ENCODE peak calls at places on chromosome 22, in eight cellular contexts. H is pancreas, V is left lung, R is heart right ventricle, N is mammary epithelial cell, C is IMR-90, B is esophagus muscularis mucosa, U is fibroblast of lung. K is an unnamed sample.

GRCh38 chr22:17903564-17904295 is 120.6 kb downstream of the MICAL3 start:
- DNase-seq in H (no peak), V (peak), R (no peak), N (no peak), C (no peak), B (no peak), U (no peak), K (no peak)

GRCh38 chr22:38032681-38033521 is 24.3 kb upstream of the PICK1 start:
- DNase-seq in H (no peak), V (peak), R (no peak), N (no peak), C (peak), B (no peak), U (peak), K (no peak)

GRCh38 chr22:19783531-19784395 is 23.2 kb downstream of the TBX1 start:
- DNase-seq in H (peak), V (peak), R (no peak), N (no peak), C (no peak), B (no peak), U (no peak), K (no peak)

GRCh38 chr22:37546436-37547248 is 13.6 kb upstream of the CDC42EP1 start:
- DNase-seq in H (peak), V (peak), R (peak), N (no peak), C (peak), B (no peak), U (peak), K (no peak)

GRCh38 chr22:34108168-34108567 is 187.9 kb upstream of the LARGE1 start:
- DNase-seq in H (no peak), V (no peak), R (no peak), N (no peak), C (no peak), B (no peak), U (no peak), K (no peak)

GRCh38 chr22:49971232-49972162 is 10.9 kb downstream of the PIM3 start:
- DNase-seq in H (peak), V (peak), R (peak), N (no peak), C (no peak), B (no peak), U (peak), K (no peak)

GRCh38 chr22:29702025-29702930 is 17.5 kb upstream of the CABP7 start:
- DNase-seq in H (no peak), V (peak), R (no peak), N (no peak), C (peak), B (no peak), U (no peak), K (peak)

GRCh38 chr22:25357056-25357455 is 137.6 kb downstream of the CRYBB2 start:
- DNase-seq in H (no peak), V (no peak), R (no peak), N (no peak), C (no peak), B (no peak), U (no peak), K (no peak)

GRCh38 chr22:49812838-49813237 is 14.8 kb downstream of the BRD1 start:
- DNase-seq in H (no peak), V (peak), R (no peak), N (no peak), C (peak), B (no peak), U (peak), K (no peak)

GRCh38 chr22:33438273-33438672 is 380.1 kb upstream of the SYN3 start:
- DNase-seq in H (no peak), V (no peak), R (no peak), N (peak), C (peak), B (no peak), U (peak), K (no peak)

GRCh38 chr22:39938509-39938908 is 21.7 kb upstream of the TMA7B start:
- DNase-seq in H (no peak), V (no peak), R (no peak), N (peak), C (no peak), B (no peak), U (no peak), K (no peak)
- H3K27ac ChIP-seq in H (no peak), V (no peak), R (no peak), N (no peak), C (no peak), B (no peak), U (no peak), K (no peak)

GRCh38 chr22:43922123-43922522 is 1.5 kb upstream of the PNPLA3 start:
- DNase-seq in H (no peak), V (no peak), R (no peak), N (no peak), C (no peak), B (no peak), U (no peak), K (no peak)
- TF ChIP-seq CTCF in H (no peak), V (no peak), R (no peak), N (no peak), C (no peak), B (no peak), U (no peak), K (peak)

GRCh38 chr22:41909290-41910049 is 5.4 kb downstream of the SHISA8 start:
- DNase-seq in H (no peak), V (no peak), R (no peak), N (no peak), C (no peak), B (no peak), U (no peak), K (no peak)
- H3K4me3 ChIP-seq in H (no peak), V (no peak), R (peak), N (no peak), C (no peak), B (peak), U (no peak), K (no peak)

GRCh38 chr22:45731041-45731797 is 59.6 kb downstream of the ATXN10 start:
- DNase-seq in H (no peak), V (no peak), R (no peak), N (peak), C (peak), B (no peak), U (peak), K (no peak)
- H3K27ac ChIP-seq in H (no peak), V (no peak), R (no peak), N (peak), C (no peak), B (no peak), U (no peak), K (no peak)

GRCh38 chr22:22460635-22461034 is 47.9 kb downstream of the ZNF280B start:
- DNase-seq in H (no peak), V (no peak), R (no peak), N (no peak), C (no peak), B (no peak), U (no peak), K (no peak)
- TF ChIP-seq CTCF in H (no peak), V (no peak), R (no peak), N (peak), C (peak), B (no peak), U (no peak), K (peak)

DNA sequence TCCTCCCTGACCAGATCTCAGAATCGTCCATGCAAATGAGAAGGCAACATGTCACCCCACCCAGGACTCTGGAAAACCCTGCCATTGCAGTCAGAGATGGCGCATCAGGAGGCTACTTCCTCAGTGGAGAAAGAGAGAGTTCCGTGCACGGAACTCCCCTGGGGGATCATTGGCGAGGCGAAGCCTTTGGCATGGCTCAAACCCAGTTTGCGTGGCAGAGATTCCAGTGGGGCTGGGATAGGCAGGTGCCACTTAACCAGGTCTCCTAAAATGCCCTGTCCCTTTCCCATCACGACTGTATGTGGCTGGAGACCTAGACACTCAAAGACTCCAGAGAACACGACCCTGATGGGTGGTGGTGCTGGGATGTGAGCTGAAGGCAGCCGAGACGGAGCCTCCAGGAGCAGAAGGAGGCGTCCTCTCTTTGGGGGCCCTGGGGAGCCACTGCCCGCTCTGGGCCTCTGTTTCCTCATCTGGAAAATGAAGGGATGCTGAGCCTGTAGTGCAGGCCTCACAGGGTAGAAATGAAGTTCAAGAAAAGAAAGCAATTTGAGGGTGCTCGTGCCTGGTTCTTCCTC is 5.0 kb downstream of the RGL4 start:
- DNase-seq in H (peak), V (no peak), R (no peak), N (no peak), C (no peak), B (no peak), U (no peak), K (no peak)
- H3K4me3 ChIP-seq in H (no peak), V (no peak), R (no peak), N (no peak), C (no peak), B (no peak), U (no peak), K (no peak)

DNA sequence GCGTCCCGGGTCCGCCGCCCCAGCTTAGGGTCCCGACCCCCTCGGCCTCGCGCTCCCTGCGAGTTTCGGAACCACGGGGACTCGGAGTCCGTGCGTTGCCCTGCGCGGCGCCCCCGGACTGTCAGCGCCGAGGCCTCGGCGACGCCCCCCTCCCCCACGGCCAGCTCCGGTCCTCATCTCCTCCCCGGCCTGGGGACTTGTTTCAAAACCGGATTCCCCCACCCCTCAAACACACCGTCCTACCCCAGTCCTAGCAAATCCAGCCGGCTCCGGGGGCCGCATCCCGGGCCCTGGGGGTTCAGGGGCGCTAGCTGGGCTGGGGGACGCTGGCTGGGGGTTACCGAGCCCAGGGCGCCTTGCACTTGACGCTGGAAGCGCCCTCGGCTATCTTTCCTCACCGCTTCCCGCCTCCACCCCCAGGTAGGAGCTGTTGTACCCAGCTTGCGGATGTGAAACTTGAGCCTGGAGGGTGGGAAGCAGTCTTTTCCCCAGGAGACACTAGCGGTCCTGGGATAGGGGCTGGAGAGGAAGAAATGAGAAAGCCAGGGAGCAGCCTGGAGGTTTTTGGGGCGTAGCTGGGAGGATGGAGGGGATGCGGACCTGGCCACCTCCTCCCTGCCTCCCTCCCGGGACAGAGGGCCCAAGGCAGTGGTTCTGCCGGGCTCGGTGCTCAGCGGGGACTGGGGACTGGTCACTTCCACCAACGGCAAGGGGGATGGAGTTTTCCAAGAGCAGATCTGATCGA is 560 bp downstream of the FBLN1 start:
- DNase-seq in H (peak), V (no peak), R (no peak), N (peak), C (no peak), B (no peak), U (no peak), K (peak)
- H3K27ac ChIP-seq in H (no peak), V (peak), R (peak), N (peak), C (peak), B (peak), U (peak), K (peak)